ENCODE peak calls at places on chromosomes 3 and 15, in ten cellular contexts. D, R, Q, V, O, W, E, H, A and M are unnamed samples.

GRCh38 chr3:72698154-72698917 is 149.9 kb downstream of the SHQ1 start:
- DNase-seq in W (no peak), A (no peak), E (no peak), R (no peak), H (no peak), V (no peak), O (no peak), D (no peak), Q (no peak), M (no peak)

GRCh38 chr3:31197941-31198340 is 303.5 kb upstream of the GADL1 start:
- DNase-seq in V (no peak), H (no peak), E (peak; percentile 23), O (no peak), A (no peak), W (peak; percentile 68), Q (no peak), D (no peak), R (no peak), M (no peak)

GRCh38 chr15:76185716-76186115 is 125.6 kb downstream of the ETFA start:
- DNase-seq in W (peak; percentile 42), V (no peak), H (peak; percentile 38), R (peak; percentile 72), A (peak; percentile 29), D (no peak), E (peak; percentile 61), O (no peak), Q (peak; percentile 74), M (peak; percentile 40)

GRCh38 chr3:145936986-145937385 is 224.0 kb downstream of the PLOD2 start:
- DNase-seq in O (no peak), Q (no peak), R (no peak), A (no peak), E (peak; percentile 18), W (no peak), D (no peak), H (no peak), V (no peak), M (no peak)

GRCh38 chr15:40900256-40901052 is 6.2 kb downstream of the VPS18 start:
- DNase-seq in V (no peak), E (no peak), R (no peak), H (no peak), O (no peak), Q (no peak), W (no peak), A (no peak), D (no peak), M (no peak)

GRCh38 chr3:88019024-88019423 is 39.8 kb downstream of the CGGBP1 start:
- DNase-seq in D (no peak), O (no peak), R (no peak), Q (peak; percentile 27), V (no peak), A (no peak), W (no peak), H (no peak), E (no peak), M (no peak)

GRCh38 chr15:60395276-60396011 is 2.3 kb downstream of the ANXA2 start:
- DNase-seq in W (no peak), E (peak; percentile 34), D (no peak), V (no peak), Q (no peak), R (no peak), H (no peak), A (no peak), O (no peak), M (no peak)

GRCh38 chr3:171838218-171838720 is 4.9 kb upstream of the TMEM212 start:
- DNase-seq in W (no peak), D (peak; percentile 69), Q (no peak), V (peak; percentile 80), O (peak; percentile 68), H (no peak), R (peak; percentile 90), E (peak; percentile 23), A (peak; percentile 30), M (no peak)

GRCh38 chr3:151584603-151585002 is 123.7 kb upstream of the IGSF10 start:
- DNase-seq in A (no peak), D (no peak), Q (no peak), O (no peak), R (no peak), W (no peak), V (no peak), E (peak; percentile 24), H (no peak), M (no peak)

GRCh38 chr3:156509209-156510174 is 45.4 kb downstream of the SSR3 start:
- DNase-seq in V (no peak), W (no peak), R (peak; percentile 18), O (no peak), E (peak; percentile 44), H (no peak), A (peak; percentile 73), D (no peak), Q (peak; percentile 86), M (no peak)

GRCh38 chr15:56202737-56203136 is 40.9 kb downstream of the RFX7 start:
- DNase-seq in V (no peak), O (no peak), Q (no peak), W (no peak), R (no peak), E (no peak), H (no peak), A (no peak), D (no peak), M (no peak)

GRCh38 chr15:56208185-56208584 is 35.5 kb downstream of the RFX7 start:
- DNase-seq in V (no peak), R (no peak), W (no peak), H (no peak), D (no peak), E (no peak), A (no peak), O (no peak), Q (no peak), M (no peak)

GRCh38 chr15:56207092-56207491 is 36.6 kb downstream of the RFX7 start:
- DNase-seq in A (no peak), H (no peak), V (no peak), E (no peak), Q (no peak), D (no peak), O (no peak), W (no peak), R (no peak), M (no peak)

GRCh38 chr15:56207711-56208110 is 36.0 kb downstream of the RFX7 start:
- DNase-seq in H (no peak), V (no peak), E (no peak), A (no peak), D (no peak), O (no peak), W (no peak), Q (no peak), R (no peak), M (no peak)

GRCh38 chr15:56205061-56205876 is 38.4 kb downstream of the RFX7 start:
- DNase-seq in D (no peak), V (no peak), Q (no peak), W (no peak), E (peak; percentile 63), O (no peak), H (no peak), R (no peak), A (no peak), M (no peak)
- H3K4me1 ChIP-seq in D (peaks cover 5% of the 10 kb centered on the region), V (no peaks in the 10 kb centered on the region), Q (no peaks in the 10 kb centered on the region), W (no peaks in the 10 kb centered on the region), E (peaks cover 10% of the 10 kb centered on the region), O (peaks cover 5% of the 10 kb centered on the region), H (no peaks in the 10 kb centered on the region), R (peaks cover 17% of the 10 kb centered on the region), A (peaks cover 7% of the 10 kb centered on the region), M (no peaks in the 10 kb centered on the region)

GRCh38 chr3:28948685-28949084 is 332.2 kb upstream of the RBMS3 start:
- DNase-seq in A (no peak), D (no peak), H (no peak), O (no peak), V (no peak), E (no peak), W (no peak), Q (no peak), R (no peak), M (no peak)

GRCh38 chr3:28950614-28951013 is 330.3 kb upstream of the RBMS3 start:
- DNase-seq in Q (no peak), D (no peak), W (no peak), V (no peak), H (no peak), A (no peak), E (no peak), O (no peak), R (no peak), M (no peak)

GRCh38 chr3:28949580-28949979 is 331.3 kb upstream of the RBMS3 start:
- DNase-seq in A (no peak), O (no peak), R (no peak), Q (peak; percentile 66), W (no peak), D (no peak), E (peak; percentile 40), V (no peak), H (no peak), M (no peak)

GRCh38 chr3:28951773-28952556 is 328.9 kb upstream of the RBMS3 start:
- DNase-seq in H (no peak), V (no peak), Q (peak; percentile 77), W (no peak), R (no peak), D (no peak), O (no peak), E (no peak), A (no peak), M (no peak)
- TF ChIP-seq CTCF in H (no peak), V (no peak), Q (no peak), W (no peak), R (no peak), D (no peak), O (no peak), E (no peak), A (no peak), M (no peak)

DNA sequence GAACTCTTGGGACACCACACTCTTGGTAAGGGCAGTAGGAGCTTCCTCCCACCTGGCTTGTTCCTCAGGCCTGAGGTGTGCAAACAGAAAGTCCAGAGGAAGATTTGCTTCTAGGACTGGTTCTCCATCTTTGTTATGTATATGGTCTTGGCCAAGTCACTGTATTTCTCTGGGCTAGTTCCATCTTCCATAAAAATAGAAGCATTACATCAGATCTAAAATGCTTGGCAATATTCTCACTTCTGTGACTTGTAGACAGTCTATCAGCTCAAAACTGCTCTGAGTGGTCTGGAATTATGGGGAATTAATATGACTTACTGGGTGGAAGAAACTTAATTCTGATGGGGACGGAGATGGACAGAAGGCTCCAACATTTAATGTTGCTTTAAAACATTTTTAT is 55.2 kb downstream of the TMEM108 start:
- DNase-seq in R (no peak), H (no peak), Q (no peak), O (no peak), D (no peak), V (no peak), W (no peak), E (no peak), A (no peak), M (no peak)
- H3K4me1 ChIP-seq in R (no peaks in the 10 kb centered on the region), H (no peaks in the 10 kb centered on the region), Q (no peaks in the 10 kb centered on the region), O (peaks cover 18% of the 10 kb centered on the region), D (no peaks in the 10 kb centered on the region), V (no peaks in the 10 kb centered on the region), W (no peaks in the 10 kb centered on the region), E (no peaks in the 10 kb centered on the region), A (no peaks in the 10 kb centered on the region), M (peaks cover 21% of the 10 kb centered on the region)

DNA sequence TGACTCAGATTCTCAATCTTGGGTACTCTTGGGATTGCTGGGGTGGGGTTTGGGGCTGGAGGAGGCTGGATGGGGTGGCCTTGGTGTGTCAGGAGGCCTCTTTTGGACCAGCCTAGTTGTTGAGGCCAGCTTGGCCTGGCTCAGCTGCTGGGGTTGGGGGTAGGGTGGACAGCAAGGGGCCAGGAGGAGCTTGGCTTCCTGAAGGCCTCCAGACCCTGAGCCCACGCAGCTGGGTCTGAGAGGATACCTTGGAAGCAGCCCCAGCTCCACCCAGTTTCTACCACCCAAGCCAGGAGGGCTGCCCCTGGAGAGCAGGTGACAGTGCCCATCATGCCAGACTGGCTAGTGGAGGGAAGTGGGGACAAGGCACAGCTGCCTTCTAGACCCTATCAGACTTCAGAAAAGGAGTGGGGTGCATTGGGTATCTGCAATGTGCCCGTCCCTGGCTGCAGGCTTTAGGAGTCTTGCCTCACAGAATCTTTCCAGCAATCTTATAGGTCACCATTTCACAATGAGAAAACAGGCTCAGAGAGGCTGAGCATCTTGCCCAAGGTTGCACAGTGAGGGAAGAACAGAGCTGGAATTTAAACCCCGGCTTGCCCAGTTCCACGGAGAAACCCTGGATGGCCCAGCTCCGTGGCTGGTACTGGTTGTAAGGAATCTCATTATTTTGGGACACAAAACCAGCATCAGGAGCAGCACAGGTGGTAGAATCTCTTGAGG is 83.0 kb downstream of the LINGO1 start:
- DNase-seq in R (no peak), O (no peak), V (peak; percentile 52), H (no peak), W (no peak), D (no peak), A (no peak), Q (no peak), E (no peak), M (no peak)
- TF ChIP-seq CTCF in R (no peak), O (no peak), V (no peak), H (no peak), W (no peak), D (no peak), A (no peak), Q (no peak), E (no peak), M (no peak)